ENCODE peak calls at places on chromosome 13, in six cellular contexts. C is Caco-2, S is tibial artery, A is fibroblast of the aortic adventitia, I is H1, M is right lobe of liver. K is an unnamed sample.

GRCh38 chr13:94160875-94161274 is 318.6 kb downstream of the DCT start:
- DNase-seq in I (no peak), A (no peak), C (no peak), S (no peak), M (no peak), K (no peak)

GRCh38 chr13:112187527-112188297 is 120.8 kb downstream of the SOX1 start:
- DNase-seq in I (no peak), M (no peak), A (no peak), S (peak; percentile 46), C (no peak), K (no peak)

GRCh38 chr13:66858163-66858562 is 372.0 kb downstream of the PCDH9 start:
- DNase-seq in A (no peak), S (no peak), C (no peak), I (no peak), M (no peak), K (no peak)

GRCh38 chr13:58855283-58855682 is 1223.7 kb downstream of the PCDH17 start:
- DNase-seq in I (no peak), S (no peak), C (no peak), A (no peak), M (no peak), K (peak; percentile 20)

GRCh38 chr13:105370011-105370645 is 1165.3 kb downstream of the EFNB2 start:
- DNase-seq in I (no peak), A (no peak), M (no peak), C (no peak), S (no peak), K (peak; percentile 53)

GRCh38 chr13:111265701-111266035 is 54.8 kb upstream of the TEX29 start:
- DNase-seq in A (no peak), S (no peak), M (no peak), C (no peak), I (peak; percentile 42), K (no peak)

GRCh38 chr13:105403065-105403464 is 1132.4 kb downstream of the EFNB2 start:
- DNase-seq in I (no peak), A (peak; percentile 2), C (no peak), M (no peak), S (no peak), K (no peak)

GRCh38 chr13:24911135-24911524 is 147.2 kb downstream of the RNF17 start:
- DNase-seq in M (no peak), A (peak; percentile 32), C (no peak), I (no peak), S (no peak), K (peak; percentile 58)

GRCh38 chr13:67075239-67075638 is 154.9 kb downstream of the PCDH9 start:
- DNase-seq in I (no peak), M (no peak), A (peak; percentile 52), C (no peak), S (no peak), K (peak; percentile 73)

GRCh38 chr13:72194531-72194930 is 327.5 kb upstream of the DACH1 start:
- DNase-seq in S (no peak), M (no peak), C (no peak), I (no peak), A (no peak), K (no peak)

GRCh38 chr13:102779426-102780159 is 6.0 kb upstream of the TEX30 start:
- DNase-seq in S (no peak), C (no peak), M (no peak), I (no peak), A (no peak), K (no peak)

GRCh38 chr13:99322297-99323103 is 15.3 kb upstream of the GPR183 start:
- DNase-seq in S (no peak), M (no peak), C (no peak), I (no peak), A (peak; percentile 85), K (peak; percentile 88)

GRCh38 chr13:47175172-47175806 is 278.4 kb upstream of the HTR2A start:
- DNase-seq in C (no peak), S (no peak), I (no peak), A (peak; percentile 76), M (no peak), K (peak; percentile 81)

GRCh38 chr13:77859450-77859849 is 59.2 kb downstream of the EDNRB start:
- DNase-seq in C (no peak), S (no peak), M (no peak), I (no peak), A (peak; percentile 67), K (peak; percentile 47)

GRCh38 chr13:107421951-107422350 is 793.4 kb downstream of the LIG4 start:
- DNase-seq in S (no peak), A (peak; percentile 15), C (no peak), M (no peak), I (no peak), K (peak; percentile 63)

GRCh38 chr13:35914662-35915061 is 216.5 kb downstream of the DCLK1 start:
- DNase-seq in A (peak; percentile 38), I (no peak), M (no peak), C (no peak), S (no peak), K (no peak)

GRCh38 chr13:53368948-53369347 is 340.3 kb downstream of the OLFM4 start:
- DNase-seq in A (no peak), I (no peak), C (no peak), S (no peak), M (no peak), K (no peak)

GRCh38 chr13:40755082-40755755 is 15.8 kb downstream of the MRPS31 start:
- DNase-seq in M (no peak), I (no peak), C (no peak), A (no peak), S (no peak), K (no peak)
- H3K4me3 ChIP-seq in M (no peak overlapping the region), I (no peak overlapping the region), C (no peak overlapping the region), A (no peak overlapping the region), S (no peak overlapping the region), K (no peak overlapping the region)

GRCh38 chr13:23159205-23159586 is 21.6 kb upstream of the SGCG start:
- DNase-seq in M (no peak), C (no peak), S (no peak), I (peak; percentile 85), A (peak; percentile 2), K (peak; percentile 29)
- TF ChIP-seq CTCF in M (peak; percentile 34), C (no peak), S (peak; percentile 43), I (peak; percentile 85), A (peak; percentile 46), K (peak; percentile 67)

GRCh38 chr13:37501187-37501586 is 97.4 kb downstream of the POSTN start:
- DNase-seq in S (no peak), I (no peak), M (no peak), C (no peak), A (no peak), K (no peak)

GRCh38 chr13:37505531-37505930 is 93.0 kb downstream of the POSTN start:
- DNase-seq in I (no peak), S (no peak), A (no peak), C (no peak), M (no peak), K (no peak)

DNA sequence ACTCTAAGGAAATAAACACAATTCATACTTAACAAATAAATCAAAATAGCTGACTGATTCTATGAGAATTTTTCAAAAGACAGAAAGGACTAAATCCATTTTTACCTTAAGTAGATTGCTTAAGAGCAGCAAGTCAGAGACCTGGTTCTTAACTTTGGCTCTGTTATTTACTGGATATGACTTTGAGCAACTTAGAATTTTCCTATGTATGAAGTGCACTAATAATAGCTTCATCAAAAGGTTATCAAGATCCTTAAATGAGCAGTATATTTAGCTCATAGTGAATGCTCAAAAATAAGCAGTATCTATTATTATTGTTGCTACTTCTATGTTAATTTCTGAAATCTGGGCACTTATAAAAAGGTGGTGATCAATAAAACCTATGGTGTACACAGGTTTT is 95.3 kb downstream of the POSTN start:
- DNase-seq in A (no peak), C (no peak), I (no peak), M (no peak), S (no peak), K (no peak)
- H3K4me3 ChIP-seq in A (no peak overlapping the region), C (no peak overlapping the region), I (no peak overlapping the region), M (no peak overlapping the region), S (no peak overlapping the region), K (no peak overlapping the region)

DNA sequence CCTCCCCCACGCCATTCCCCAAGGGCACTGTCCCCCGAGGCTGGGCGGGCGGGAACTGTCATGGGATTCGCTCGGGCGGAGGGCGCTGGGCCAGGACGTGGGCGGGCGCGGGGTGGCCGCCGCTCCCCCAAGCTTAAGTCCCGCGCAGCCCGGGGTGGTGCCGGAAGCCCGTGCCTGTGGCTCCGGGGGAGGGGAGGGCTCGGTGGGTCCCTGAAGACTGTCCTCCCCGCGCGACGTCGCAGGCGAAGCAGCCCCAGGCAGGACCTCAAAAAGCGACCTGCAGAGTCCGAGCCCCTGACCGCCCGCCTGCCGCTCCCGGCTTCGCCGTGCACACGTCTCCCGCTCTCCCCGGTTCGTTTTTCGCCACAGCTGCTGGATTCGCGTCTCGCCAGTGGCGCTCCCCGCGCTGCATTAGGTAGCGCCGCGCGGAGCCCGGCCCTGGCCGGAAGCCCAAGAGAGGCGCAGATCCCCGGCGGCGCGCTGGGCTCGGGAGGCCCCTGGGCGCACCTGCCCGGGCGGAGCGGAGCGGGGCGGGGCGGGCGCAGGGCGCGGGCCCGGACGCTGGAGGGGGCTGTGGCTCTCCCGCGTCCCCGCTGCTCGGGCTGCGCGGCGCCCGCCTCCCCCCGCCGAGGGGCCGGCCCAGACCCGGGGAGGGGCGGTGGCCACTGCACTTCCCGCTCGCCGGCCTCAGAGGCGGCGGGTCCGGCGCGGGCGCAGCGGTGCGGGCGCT is at the start of gene FARP1:
- DNase-seq in C (peak; percentile 88), I (peak; percentile 87), A (peak; percentile 24), S (peak; percentile 88), M (peak; percentile 89), K (peak; percentile 69)
- TF ChIP-seq CTCF in C (no peak), I (peak; percentile 40), A (peak; percentile 31), S (peak; percentile 17), M (peak; percentile 86), K (no peak)

GRCh38 chr13:49629196-49629938 is 1.1 kb downstream of the ARL11 start:
- DNase-seq in M (no peak), I (no peak), A (no peak), S (no peak), C (no peak), K (no peak)

GRCh38 chr13:49630580-49630979 is 2.3 kb downstream of the ARL11 start:
- DNase-seq in I (no peak), A (no peak), S (no peak), C (no peak), M (no peak), K (no peak)

GRCh38 chr13:49627831-49628652 is at the start of gene ARL11:
- DNase-seq in I (peak; percentile 83), A (no peak), S (peak; percentile 76), M (peak; percentile 68), C (peak; percentile 53), K (no peak)

GRCh38 chr13:49632156-49632555 is 3.8 kb downstream of the ARL11 start:
- DNase-seq in I (no peak), M (no peak), S (no peak), C (no peak), A (no peak), K (no peak)

GRCh38 chr13:49629947-49630346 is 1.6 kb downstream of the ARL11 start:
- DNase-seq in S (no peak), A (no peak), I (no peak), M (no peak), C (no peak), K (no peak)
- H3K4me3 ChIP-seq in S (no peak overlapping the region), A (no peak overlapping the region), I (no peak overlapping the region), M (no peak overlapping the region), C (no peak overlapping the region), K (no peak overlapping the region)

DNA sequence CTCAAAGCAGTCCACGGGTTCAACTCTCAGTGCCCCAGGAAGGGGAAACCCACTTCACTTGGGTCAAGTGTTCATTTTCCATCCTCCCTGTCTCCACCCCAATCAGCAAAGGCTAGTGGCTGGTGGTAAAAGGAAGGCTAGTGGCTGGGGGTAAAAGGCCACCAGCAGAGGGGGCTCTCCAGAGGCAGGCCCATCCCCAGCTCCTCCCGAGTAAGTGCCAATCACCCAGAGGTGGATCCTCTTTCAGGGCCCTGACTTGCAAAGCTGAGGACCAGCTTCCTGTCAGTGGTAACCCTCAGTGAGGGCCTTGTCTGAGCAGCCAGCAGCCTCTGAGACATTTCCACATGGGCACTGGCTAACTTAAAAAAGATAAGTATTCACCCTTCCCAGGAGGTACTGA is 22.0 kb upstream of the TPT1 start:
- DNase-seq in A (no peak), S (no peak), I (peak; percentile 81), C (no peak), M (no peak), K (no peak)
- TF ChIP-seq CTCF in A (no peak), S (no peak), I (peak; percentile 87), C (peak; percentile 37), M (no peak), K (no peak)

K was measured in choroid plexus epithelial cell.